ENCODE peak calls at places on chromosomes 6 and 20, in seven cellular contexts. One of them, this sample, is unnamed. For H3K4me1, the result is how much of the 10 kb centered on the place peaks cover.

GRCh38 chr6:26329763-26330511 is 35.1 kb upstream of the BTN3A2 start:
- DNase-seq in sigmoid colon: no peak
- DNase-seq in neural progenitor cell: peak
- DNase-seq in left lung: no peak
- DNase-seq in IMR-90: peak
- DNase-seq in CD8-positive, alpha-beta T cell: no peak
- DNase-seq in endodermal cell: peak
- DNase-seq in this sample: peak

GRCh38 chr6:44001318-44001868 is 125.9 kb downstream of the MRPL14 start:
- DNase-seq in IMR-90: no peak
- DNase-seq in CD8-positive, alpha-beta T cell: no peak
- DNase-seq in neural progenitor cell: peak
- DNase-seq in endodermal cell: peak
- DNase-seq in sigmoid colon: no peak
- DNase-seq in left lung: peak
- DNase-seq in this sample: no peak

GRCh38 chr6:143806282-143807102 is 36.6 kb upstream of the LTV1 start:
- DNase-seq in IMR-90: peak
- DNase-seq in neural progenitor cell: no peak
- DNase-seq in left lung: peak
- DNase-seq in CD8-positive, alpha-beta T cell: no peak
- DNase-seq in sigmoid colon: no peak
- DNase-seq in endodermal cell: no peak
- DNase-seq in this sample: no peak

GRCh38 chr6:98827295-98828159 is 6.8 kb upstream of the POU3F2 start:
- DNase-seq in CD8-positive, alpha-beta T cell: no peak
- DNase-seq in endodermal cell: peak
- DNase-seq in IMR-90: no peak
- DNase-seq in left lung: no peak
- DNase-seq in neural progenitor cell: peak
- DNase-seq in sigmoid colon: no peak
- DNase-seq in this sample: no peak

GRCh38 chr6:24836116-24836515 is 37.4 kb upstream of the ARMH2 start:
- DNase-seq in sigmoid colon: no peak
- DNase-seq in IMR-90: no peak
- DNase-seq in left lung: no peak
- DNase-seq in endodermal cell: no peak
- DNase-seq in neural progenitor cell: no peak
- DNase-seq in CD8-positive, alpha-beta T cell: no peak
- DNase-seq in this sample: no peak

GRCh38 chr20:10447028-10447427 is 11.9 kb downstream of the SLX4IP start:
- DNase-seq in sigmoid colon: no peak
- DNase-seq in IMR-90: peak
- DNase-seq in left lung: no peak
- DNase-seq in endodermal cell: no peak
- DNase-seq in CD8-positive, alpha-beta T cell: no peak
- DNase-seq in neural progenitor cell: no peak
- DNase-seq in this sample: peak

GRCh38 chr6:32700391-32701040 is 34.1 kb upstream of the HLA-DQB1 start:
- DNase-seq in endodermal cell: peak
- DNase-seq in IMR-90: peak
- DNase-seq in CD8-positive, alpha-beta T cell: no peak
- DNase-seq in left lung: no peak
- DNase-seq in sigmoid colon: no peak
- DNase-seq in neural progenitor cell: peak
- DNase-seq in this sample: peak

GRCh38 chr20:58688838-58689237 is 3.8 kb upstream of the NPEPL1 start:
- DNase-seq in neural progenitor cell: no peak
- DNase-seq in sigmoid colon: no peak
- DNase-seq in CD8-positive, alpha-beta T cell: no peak
- DNase-seq in IMR-90: peak
- DNase-seq in endodermal cell: peak
- DNase-seq in left lung: peak
- DNase-seq in this sample: no peak

GRCh38 chr6:114364295-114364694 is 21.5 kb upstream of the HS3ST5 start:
- DNase-seq in sigmoid colon: no peak
- DNase-seq in neural progenitor cell: peak
- DNase-seq in CD8-positive, alpha-beta T cell: no peak
- DNase-seq in IMR-90: peak
- DNase-seq in left lung: no peak
- DNase-seq in endodermal cell: peak
- DNase-seq in this sample: peak

GRCh38 chr6:110475255-110475654 is 1.2 kb downstream of the SLC22A16 start:
- DNase-seq in neural progenitor cell: no peak
- DNase-seq in CD8-positive, alpha-beta T cell: no peak
- DNase-seq in sigmoid colon: no peak
- DNase-seq in IMR-90: no peak
- DNase-seq in left lung: peak
- DNase-seq in endodermal cell: no peak
- DNase-seq in this sample: no peak

GRCh38 chr20:60851826-60852704 is 400.0 kb upstream of the CDH4 start:
- DNase-seq in IMR-90: no peak
- DNase-seq in neural progenitor cell: peak
- DNase-seq in sigmoid colon: no peak
- DNase-seq in CD8-positive, alpha-beta T cell: no peak
- DNase-seq in left lung: no peak
- DNase-seq in endodermal cell: peak
- DNase-seq in this sample: no peak

GRCh38 chr20:6504826-6505225 is 262.7 kb upstream of the BMP2 start:
- DNase-seq in IMR-90: peak
- DNase-seq in endodermal cell: no peak
- DNase-seq in CD8-positive, alpha-beta T cell: no peak
- DNase-seq in left lung: no peak
- DNase-seq in neural progenitor cell: no peak
- DNase-seq in sigmoid colon: no peak
- DNase-seq in this sample: no peak

GRCh38 chr6:19354181-19354580 is 483.0 kb upstream of the ID4 start:
- DNase-seq in CD8-positive, alpha-beta T cell: no peak
- DNase-seq in sigmoid colon: no peak
- DNase-seq in IMR-90: no peak
- DNase-seq in left lung: no peak
- DNase-seq in endodermal cell: no peak
- DNase-seq in neural progenitor cell: no peak
- DNase-seq in this sample: no peak

GRCh38 chr20:14148042-14148441 is 152.7 kb downstream of the MACROD2 start:
- DNase-seq in endodermal cell: no peak
- DNase-seq in IMR-90: peak
- DNase-seq in CD8-positive, alpha-beta T cell: no peak
- DNase-seq in left lung: no peak
- DNase-seq in neural progenitor cell: no peak
- DNase-seq in sigmoid colon: no peak
- DNase-seq in this sample: no peak

GRCh38 chr20:1894471-1894950 is 696 bp upstream of the SIRPA start:
- DNase-seq in CD8-positive, alpha-beta T cell: no peak
- DNase-seq in sigmoid colon: peak
- DNase-seq in endodermal cell: peak
- DNase-seq in neural progenitor cell: peak
- DNase-seq in left lung: no peak
- DNase-seq in IMR-90: peak
- DNase-seq in this sample: peak

GRCh38 chr6:71498643-71499042 is 210.0 kb downstream of the OGFRL1 start:
- DNase-seq in neural progenitor cell: no peak
- DNase-seq in sigmoid colon: no peak
- DNase-seq in left lung: no peak
- DNase-seq in endodermal cell: no peak
- DNase-seq in CD8-positive, alpha-beta T cell: no peak
- DNase-seq in IMR-90: no peak
- DNase-seq in this sample: no peak

GRCh38 chr6:31791324-31792089 is 4.0 kb downstream of the VARS1 start:
- DNase-seq in left lung: no peak
- DNase-seq in CD8-positive, alpha-beta T cell: no peak
- DNase-seq in neural progenitor cell: peak
- DNase-seq in endodermal cell: peak
- DNase-seq in sigmoid colon: no peak
- DNase-seq in IMR-90: peak
- DNase-seq in this sample: peak

GRCh38 chr6:36964908-36965307 is 10.4 kb downstream of the PI16 start:
- DNase-seq in CD8-positive, alpha-beta T cell: no peak
- DNase-seq in endodermal cell: no peak
- DNase-seq in left lung: no peak
- DNase-seq in sigmoid colon: no peak
- DNase-seq in IMR-90: no peak
- DNase-seq in neural progenitor cell: no peak
- DNase-seq in this sample: no peak

GRCh38 chr6:160765412-160765811 is 63.4 kb downstream of the PLG start:
- DNase-seq in neural progenitor cell: no peak
- DNase-seq in CD8-positive, alpha-beta T cell: no peak
- DNase-seq in IMR-90: no peak
- DNase-seq in sigmoid colon: no peak
- DNase-seq in left lung: no peak
- DNase-seq in endodermal cell: peak
- DNase-seq in this sample: no peak

GRCh38 chr6:42782689-42783176 is 881 bp downstream of the BICRAL start:
- DNase-seq in sigmoid colon: peak
- DNase-seq in neural progenitor cell: peak
- DNase-seq in endodermal cell: peak
- DNase-seq in CD8-positive, alpha-beta T cell: peak
- DNase-seq in IMR-90: peak
- DNase-seq in left lung: peak
- DNase-seq in this sample: peak

GRCh38 chr20:266604-267562 is 9.4 kb downstream of the DEFB132 start:
- DNase-seq in left lung: peak
- DNase-seq in CD8-positive, alpha-beta T cell: peak
- DNase-seq in neural progenitor cell: peak
- DNase-seq in endodermal cell: peak
- DNase-seq in IMR-90: peak
- DNase-seq in sigmoid colon: peak
- DNase-seq in this sample: peak

GRCh38 chr6:163554663-163555062 is 140.1 kb downstream of the QKI start:
- DNase-seq in neural progenitor cell: peak
- DNase-seq in CD8-positive, alpha-beta T cell: peak
- DNase-seq in left lung: no peak
- DNase-seq in sigmoid colon: no peak
- DNase-seq in endodermal cell: peak
- DNase-seq in IMR-90: peak
- DNase-seq in this sample: peak

GRCh38 chr6:129351807-129352206 is 358.2 kb downstream of the ARHGAP18 start:
- DNase-seq in left lung: no peak
- DNase-seq in endodermal cell: no peak
- DNase-seq in IMR-90: peak
- DNase-seq in neural progenitor cell: no peak
- DNase-seq in sigmoid colon: no peak
- DNase-seq in CD8-positive, alpha-beta T cell: no peak
- DNase-seq in this sample: no peak

GRCh38 chr20:59985864-59986263 is 27.6 kb downstream of the CDH26 start:
- DNase-seq in IMR-90: no peak
- DNase-seq in sigmoid colon: no peak
- DNase-seq in endodermal cell: no peak
- DNase-seq in neural progenitor cell: no peak
- DNase-seq in CD8-positive, alpha-beta T cell: no peak
- DNase-seq in left lung: no peak
- DNase-seq in this sample: no peak

DNA sequence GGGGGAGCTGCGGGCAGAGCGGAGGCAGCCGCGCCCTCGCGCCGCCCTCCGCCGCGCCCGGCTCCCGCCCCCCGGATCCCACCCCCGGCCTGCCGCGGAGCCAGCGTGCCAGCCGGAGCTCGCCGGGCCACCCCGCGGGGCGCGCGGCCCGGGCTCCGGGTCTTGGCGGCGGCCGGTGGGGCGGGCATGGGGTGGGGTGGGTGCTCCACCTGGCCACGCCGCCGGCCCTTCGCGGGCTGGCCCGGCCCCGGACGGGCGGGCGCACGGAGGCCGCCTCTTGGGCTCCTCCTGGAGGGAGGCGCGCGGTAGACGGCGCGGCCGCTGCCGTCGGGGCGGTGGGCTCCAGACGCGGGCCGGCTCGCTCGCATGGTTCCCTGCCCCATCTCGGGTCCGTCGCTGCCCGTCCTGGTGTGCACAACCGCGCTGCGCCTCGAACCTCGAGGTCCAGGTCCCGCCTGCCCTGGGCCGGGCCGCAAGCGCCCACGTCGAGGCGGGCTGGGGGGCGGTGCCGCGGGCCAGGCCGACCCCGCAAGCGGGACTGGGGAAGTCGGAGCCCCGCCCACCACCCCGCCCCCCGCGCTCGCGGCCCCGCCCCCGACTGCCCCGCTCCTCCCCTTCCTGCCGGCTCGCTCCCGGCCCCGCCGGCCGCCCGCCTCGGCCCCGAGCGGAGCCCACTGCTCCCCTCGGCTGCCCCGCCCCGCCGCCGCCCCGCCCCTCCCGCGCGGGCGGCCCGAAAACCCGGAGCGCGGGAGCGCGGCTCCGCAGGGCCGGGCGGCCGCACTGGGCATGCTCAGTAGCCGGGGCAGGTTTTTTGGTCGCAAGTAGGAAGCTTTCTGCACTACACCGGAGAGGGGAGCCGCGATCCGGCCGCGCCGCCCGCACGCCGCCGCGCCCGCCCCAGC is at the start of gene CDYL:
- DNase-seq in left lung: peak
- DNase-seq in endodermal cell: peak
- DNase-seq in CD8-positive, alpha-beta T cell: peak
- DNase-seq in neural progenitor cell: peak
- DNase-seq in sigmoid colon: peak
- DNase-seq in IMR-90: peak
- DNase-seq in this sample: peak
- TF ChIP-seq CTCF in left lung: peak
- TF ChIP-seq CTCF in endodermal cell: peak
- TF ChIP-seq CTCF in CD8-positive, alpha-beta T cell: no peak
- TF ChIP-seq CTCF in neural progenitor cell: peak
- TF ChIP-seq CTCF in sigmoid colon: peak
- TF ChIP-seq CTCF in IMR-90: peak
- TF ChIP-seq CTCF in this sample: no peak

GRCh38 chr6:15016813-15017212 is 229.1 kb upstream of the JARID2 start:
- DNase-seq in IMR-90: no peak
- DNase-seq in sigmoid colon: no peak
- DNase-seq in left lung: no peak
- DNase-seq in CD8-positive, alpha-beta T cell: no peak
- DNase-seq in neural progenitor cell: no peak
- DNase-seq in endodermal cell: no peak
- DNase-seq in this sample: no peak
- H3K4me3 ChIP-seq in IMR-90: no peak
- H3K4me3 ChIP-seq in sigmoid colon: no peak
- H3K4me3 ChIP-seq in left lung: no peak
- H3K4me3 ChIP-seq in CD8-positive, alpha-beta T cell: no peak
- H3K4me3 ChIP-seq in neural progenitor cell: no peak
- H3K4me3 ChIP-seq in endodermal cell: no peak
- H3K4me3 ChIP-seq in this sample: no peak

GRCh38 chr6:11609324-11610071 is 71.9 kb downstream of the TMEM170B start:
- DNase-seq in sigmoid colon: no peak
- DNase-seq in left lung: peak
- DNase-seq in neural progenitor cell: peak
- DNase-seq in IMR-90: peak
- DNase-seq in CD8-positive, alpha-beta T cell: no peak
- DNase-seq in endodermal cell: no peak
- DNase-seq in this sample: no peak
- H3K4me1 ChIP-seq in sigmoid colon: under half
- H3K4me1 ChIP-seq in left lung: under half
- H3K4me1 ChIP-seq in neural progenitor cell: under half
- H3K4me1 ChIP-seq in IMR-90: under half
- H3K4me1 ChIP-seq in CD8-positive, alpha-beta T cell: under half
- H3K4me1 ChIP-seq in endodermal cell: under half
- H3K4me1 ChIP-seq in this sample: under half

GRCh38 chr20:20174089-20174835 is 121.9 kb downstream of the CFAP61 start:
- DNase-seq in endodermal cell: no peak
- DNase-seq in neural progenitor cell: no peak
- DNase-seq in IMR-90: no peak
- DNase-seq in sigmoid colon: no peak
- DNase-seq in CD8-positive, alpha-beta T cell: no peak
- DNase-seq in left lung: no peak
- DNase-seq in this sample: no peak
- TF ChIP-seq CTCF in endodermal cell: peak
- TF ChIP-seq CTCF in neural progenitor cell: peak
- TF ChIP-seq CTCF in IMR-90: no peak
- TF ChIP-seq CTCF in sigmoid colon: no peak
- TF ChIP-seq CTCF in CD8-positive, alpha-beta T cell: no peak
- TF ChIP-seq CTCF in left lung: no peak
- TF ChIP-seq CTCF in this sample: peak

This sample was measured in BE2C.